ENCODE peak calls at places on chromosomes 16 and 17, in four cellular contexts. D is omental fat pad, A is NCI-H1694 treated with DMSO at 0.1 percent for 48 hours, T is posterior vena cava. N is an unnamed sample.

GRCh38 chr16:23986455-23986854 is 150.7 kb downstream of the PRKCB start:
- DNase-seq in A (no peak), T (no peak), D (no peak), N (no peak)

GRCh38 chr16:84648595-84649510 is 542 bp downstream of the KLHL36 start:
- DNase-seq in T (peak), D (no peak), A (no peak), N (no peak)

GRCh38 chr17:61444831-61445230 is 7.4 kb upstream of the TBX4 start:
- DNase-seq in D (no peak), A (no peak), T (no peak), N (no peak)

GRCh38 chr16:80804451-80805383 is at the start of gene CDYL2:
- DNase-seq in T (no peak), A (no peak), D (no peak), N (no peak)

GRCh38 chr17:47701603-47702002 is 7.6 kb downstream of the TBKBP1 start:
- DNase-seq in D (no peak), A (no peak), T (peak), N (no peak)

GRCh38 chr17:8474826-8475225 is 39.1 kb downstream of the NDEL1 start:
- DNase-seq in D (no peak), A (no peak), T (no peak), N (no peak)

GRCh38 chr16:27083861-27084261 is 17.1 kb downstream of the C16orf82 start:
- DNase-seq in D (no peak), A (no peak), T (no peak), N (no peak)

GRCh38 chr17:15947331-15947730 is 2.4 kb downstream of the ADORA2B start:
- DNase-seq in D (no peak), T (no peak), A (no peak), N (no peak)

GRCh38 chr16:29982560-29983419 is 9.1 kb downstream of the TAOK2 start:
- DNase-seq in T (peak), A (no peak), D (no peak), N (no peak)

GRCh38 chr17:16371742-16372141 is 9.1 kb upstream of the UBB start:
- DNase-seq in A (no peak), T (no peak), D (no peak), N (no peak)

N was measured in cerebellar cortex.